ENCODE peak calls at places on chromosomes 16 and 17, in seven cellular contexts. O is PC-3, L is AG04450, Z is uterus, W is heart left ventricle, V is dorsolateral prefrontal cortex, T is heart right ventricle. B is an unnamed sample.

GRCh38 chr16:9124908-9125584 is 33.6 kb downstream of the HAPSTR1 start:
- DNase-seq in O (no peak), L (no peak), Z (no peak), W (peak; percentile 18), V (no peak), T (no peak), B (no peak)

GRCh38 chr16:8493885-8494487 is 96.3 kb downstream of the TMEM114 start:
- DNase-seq in O (no peak), L (no peak), Z (no peak), W (no peak), V (no peak), T (no peak), B (no peak)

GRCh38 chr17:4162775-4163498 is 19.9 kb downstream of the CYB5D2 start:
- DNase-seq in O (no peak), L (no peak), Z (no peak), W (no peak), V (no peak), T (no peak), B (no peak)

GRCh38 chr16:58635502-58635901 is 5.9 kb upstream of the CNOT1 start:
- DNase-seq in O (no peak), L (no peak), Z (no peak), W (no peak), V (no peak), T (no peak), B (no peak)

GRCh38 chr16:318628-319027 is 33.9 kb downstream of the AXIN1 start:
- DNase-seq in O (no peak), L (no peak), Z (no peak), W (no peak), V (no peak), T (no peak), B (no peak)

GRCh38 chr16:70520612-70521297 is 2.6 kb downstream of the COG4 start:
- DNase-seq in O (peak; percentile 64), L (no peak), Z (no peak), W (no peak), V (no peak), T (no peak), B (no peak)

GRCh38 chr16:85902366-85903155 is 3.6 kb downstream of the IRF8 start:
- DNase-seq in O (no peak), L (no peak), Z (no peak), W (no peak), V (no peak), T (no peak), B (no peak)

GRCh38 chr17:14748036-14748715 is 447.3 kb downstream of the HS3ST3B1 start:
- DNase-seq in O (peak; percentile 88), L (no peak), Z (no peak), W (no peak), V (no peak), T (no peak), B (no peak)

GRCh38 chr16:80009971-80010659 is 409.6 kb upstream of the MAF start:
- DNase-seq in O (no peak), L (no peak), Z (no peak), W (no peak), V (no peak), T (no peak), B (no peak)

GRCh38 chr17:28982191-28982793 is 23.5 kb downstream of the SEZ6 start:
- DNase-seq in O (no peak), L (no peak), Z (no peak), W (no peak), V (no peak), T (peak; percentile 43), B (no peak)

GRCh38 chr16:85371948-85372347 is 241.2 kb upstream of the GSE1 start:
- DNase-seq in O (no peak), L (no peak), Z (no peak), W (no peak), V (no peak), T (no peak), B (no peak)

GRCh38 chr17:78132767-78133178 is 2.2 kb downstream of the TMC8 start:
- DNase-seq in O (no peak), L (no peak), Z (no peak), W (no peak), V (no peak), T (no peak), B (no peak)

GRCh38 chr17:20010099-20010863 is 1.1 kb downstream of the SPECC1 start:
- DNase-seq in O (peak; percentile 90), L (peak; percentile 16), Z (peak; percentile 33), W (no peak), V (peak; percentile 66), T (peak; percentile 32), B (no peak)

GRCh38 chr16:67544329-67544841 is 15.8 kb downstream of the RIPOR1 start:
- DNase-seq in O (no peak), L (no peak), Z (no peak), W (no peak), V (no peak), T (no peak), B (no peak)

GRCh38 chr17:70313031-70313430 is 143.7 kb downstream of the KCNJ2 start:
- DNase-seq in O (no peak), L (no peak), Z (no peak), W (no peak), V (no peak), T (no peak), B (no peak)

GRCh38 chr17:60676758-60677307 is 818 bp upstream of the BCAS3 start:
- DNase-seq in O (no peak), L (no peak), Z (no peak), W (no peak), V (no peak), T (no peak), B (no peak)

GRCh38 chr16:56667581-56668571 is at the start of gene MT1G:
- DNase-seq in O (no peak), L (no peak), Z (no peak), W (peak; percentile 62), V (peak; percentile 47), T (peak; percentile 37), B (no peak)

GRCh38 chr17:73976676-73977521 is 226.6 kb upstream of the RPL38 start:
- DNase-seq in O (no peak), L (no peak), Z (no peak), W (no peak), V (no peak), T (peak; percentile 25), B (no peak)

GRCh38 chr16:10180771-10181163 is 1.5 kb downstream of the GRIN2A start:
- DNase-seq in O (no peak), L (no peak), Z (peak; percentile 33), W (peak; percentile 33), V (peak; percentile 63), T (peak; percentile 13), B (peak; percentile 44)

GRCh38 chr16:75265911-75266701 is 14.7 kb upstream of the BCAR1 start:
- DNase-seq in O (peak; percentile 71), L (no peak), Z (peak; percentile 84), W (peak; percentile 73), V (peak; percentile 77), T (peak; percentile 72), B (peak; percentile 58)

GRCh38 chr16:28324235-28324886 is 32.0 kb downstream of the SBK1 start:
- DNase-seq in O (peak; percentile 76), L (no peak), Z (no peak), W (no peak), V (peak; percentile 15), T (peak; percentile 1), B (no peak)

GRCh38 chr17:77742579-77742978 is 215.9 kb upstream of the TNRC6C start:
- DNase-seq in O (no peak), L (no peak), Z (no peak), W (no peak), V (no peak), T (no peak), B (no peak)

GRCh38 chr17:79633937-79634813 is 23.3 kb upstream of the RBFOX3 start:
- DNase-seq in O (no peak), L (no peak), Z (peak; percentile 5), W (no peak), V (peak; percentile 12), T (no peak), B (no peak)

GRCh38 chr16:17515421-17516210 is 44.9 kb upstream of the XYLT1 start:
- DNase-seq in O (no peak), L (no peak), Z (no peak), W (no peak), V (no peak), T (no peak), B (no peak)

GRCh38 chr16:69465881-69466280 is 41.5 kb downstream of the CYB5B start:
- DNase-seq in O (no peak), L (no peak), Z (no peak), W (no peak), V (no peak), T (no peak), B (no peak)

GRCh38 chr17:68482576-68483001 is 25.3 kb upstream of the WIPI1 start:
- DNase-seq in O (no peak), L (no peak), Z (no peak), W (no peak), V (no peak), T (no peak), B (no peak)

GRCh38 chr17:80816241-80817103 is 175.2 kb upstream of the CHMP6 start:
- DNase-seq in O (no peak), L (no peak), Z (no peak), W (no peak), V (no peak), T (no peak), B (no peak)

DNA sequence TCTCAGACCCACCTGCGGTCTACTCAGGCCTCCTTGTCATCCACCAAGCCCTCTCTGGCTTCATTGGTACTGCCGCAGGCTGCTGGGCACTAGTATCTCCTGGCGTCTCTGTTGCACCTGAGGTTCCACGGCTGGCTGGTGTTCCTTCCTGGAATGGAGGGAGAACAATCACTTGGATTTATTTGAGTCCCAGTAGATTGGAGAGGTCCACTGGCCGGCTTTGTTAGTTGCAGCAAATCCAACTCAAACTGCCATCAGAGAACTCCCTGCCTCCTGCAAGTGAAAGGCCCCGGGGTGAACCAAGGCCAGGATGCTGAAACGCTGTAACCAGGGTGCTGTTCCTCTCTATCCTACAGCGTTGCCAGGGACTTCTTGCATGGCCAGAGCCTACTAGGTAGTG is 15.4 kb downstream of the MIS12 start:
- DNase-seq in O (no peak), L (no peak), Z (no peak), W (no peak), V (no peak), T (no peak), B (no peak)
- H3K27ac ChIP-seq in O (no peak overlapping the region), L (no peak overlapping the region), Z (peak overlapping the region; percentile 76), W (no peak overlapping the region), V (peak overlapping the region; percentile 87), T (no peak overlapping the region), B (no peak overlapping the region)

GRCh38 chr16:3138342-3138741 is 3.5 kb downstream of the ZNF213 start:
- DNase-seq in O (no peak), L (no peak), Z (no peak), W (no peak), V (no peak), T (no peak), B (no peak)
- H3K27ac ChIP-seq in O (no peak overlapping the region), L (no peak overlapping the region), Z (no peak overlapping the region), W (no peak overlapping the region), V (no peak overlapping the region), T (no peak overlapping the region), B (no peak overlapping the region)

DNA sequence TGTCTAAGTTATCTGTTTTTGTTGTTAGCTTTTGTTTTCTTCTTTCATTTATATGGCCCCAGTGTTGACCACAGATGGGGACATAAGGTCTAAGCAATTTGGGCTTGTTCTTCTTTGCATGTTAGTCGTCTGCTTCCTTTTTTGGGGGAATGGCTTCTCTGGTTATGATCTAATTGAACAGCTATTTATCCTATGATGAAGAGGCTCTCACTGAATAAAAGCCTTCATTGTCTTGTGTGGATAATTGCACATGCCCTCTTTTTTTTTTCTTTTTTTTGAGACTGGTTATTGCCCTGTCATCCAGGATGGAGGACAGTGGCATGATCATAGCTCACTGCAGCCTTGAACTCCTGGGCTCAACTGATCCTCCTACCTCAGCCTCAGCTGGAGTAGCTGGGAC is 13.7 kb downstream of the SMARCE1 start:
- DNase-seq in O (no peak), L (no peak), Z (no peak), W (no peak), V (no peak), T (no peak), B (no peak)
- H3K27ac ChIP-seq in O (no peak overlapping the region), L (no peak overlapping the region), Z (no peak overlapping the region), W (no peak overlapping the region), V (no peak overlapping the region), T (no peak overlapping the region), B (no peak overlapping the region)

GRCh38 chr16:12371497-12371896 is 395.0 kb downstream of the SNX29 start:
- DNase-seq in O (no peak), L (no peak), Z (no peak), W (no peak), V (no peak), T (no peak), B (no peak)
- H3K27ac ChIP-seq in O (no peak overlapping the region), L (no peak overlapping the region), Z (no peak overlapping the region), W (no peak overlapping the region), V (no peak overlapping the region), T (no peak overlapping the region), B (no peak overlapping the region)

B was measured in caudate nucleus.